ENCODE peak calls at places on chromosomes 4 and X, in eight cellular contexts. S, E, D, K, J, G, W and U are unnamed samples.

GRCh38 chr4:150126880-150127236 is 48.6 kb downstream of the DCLK2 start:
- DNase-seq in K (no peak), W (no peak), J (peak; percentile 57), D (no peak), G (peak; percentile 6), E (no peak), S (no peak), U (no peak)

GRCh38 chr4:76306882-76307669 is 543 bp downstream of the STBD1 start:
- DNase-seq in D (no peak), J (peak; percentile 57), K (peak; percentile 41), W (no peak), E (no peak), G (peak; percentile 63), S (peak; percentile 19), U (peak; percentile 8)

GRCh38 chrX:109312757-109313156 is 169.1 kb downstream of the GUCY2F start:
- DNase-seq in G (no peak), W (no peak), K (no peak), J (peak; percentile 17), E (no peak), S (no peak), D (no peak), U (no peak)

GRCh38 chr4:15677507-15677988 is 4.1 kb upstream of the FAM200B start:
- DNase-seq in E (no peak), D (no peak), J (peak; percentile 62), G (no peak), K (no peak), W (peak; percentile 28), S (no peak), U (no peak)

GRCh38 chrX:13387656-13388421 is 68.0 kb upstream of the ATXN3L start:
- DNase-seq in J (peak; percentile 60), W (no peak), D (no peak), G (peak; percentile 22), S (no peak), E (no peak), K (no peak), U (no peak)

GRCh38 chrX:69664693-69665092 is 48.8 kb downstream of the EDA start:
- DNase-seq in E (no peak), S (no peak), G (no peak), J (no peak), K (no peak), W (no peak), D (no peak), U (no peak)

GRCh38 chrX:5080812-5081211 is 1147.9 kb downstream of the NLGN4X start:
- DNase-seq in D (no peak), E (no peak), J (no peak), S (no peak), G (peak; percentile 3), W (no peak), K (no peak), U (no peak)

GRCh38 chr4:76153356-76153755 is 5.2 kb upstream of the NUP54 start:
- DNase-seq in G (no peak), E (no peak), D (no peak), K (no peak), S (no peak), W (no peak), J (no peak), U (no peak)

GRCh38 chr4:112245383-112245782 is 13.8 kb downstream of the AP1AR start:
- DNase-seq in S (no peak), E (no peak), D (no peak), J (peak; percentile 38), G (peak; percentile 20), W (no peak), K (no peak), U (no peak)

GRCh38 chrX:133726211-133726630 is 259.2 kb downstream of the GPC3 start:
- DNase-seq in W (no peak), D (peak; percentile 21), K (no peak), G (peak; percentile 41), S (no peak), E (no peak), J (peak; percentile 80), U (no peak)

GRCh38 chr4:40553995-40554394 is 75.7 kb downstream of the RBM47 start:
- DNase-seq in J (no peak), G (no peak), K (no peak), E (no peak), W (peak; percentile 50), S (no peak), D (no peak), U (no peak)

GRCh38 chrX:3052864-3053263 is 11.6 kb downstream of the ARSF start:
- DNase-seq in K (no peak), S (peak; percentile 0), D (no peak), W (no peak), E (no peak), J (no peak), G (no peak), U (peak; percentile 1)

GRCh38 chr4:80086296-80086695 is 13.3 kb upstream of the ANTXR2 start:
- DNase-seq in D (no peak), S (no peak), E (no peak), W (no peak), J (no peak), K (no peak), G (no peak), U (no peak)

GRCh38 chr4:88527787-88528186 is 4.2 kb upstream of the PYURF start:
- DNase-seq in D (no peak), E (peak; percentile 26), G (no peak), J (no peak), K (no peak), S (no peak), W (no peak), U (no peak)

GRCh38 chrX:10109695-10110094 is 47.1 kb upstream of the CLCN4 start:
- DNase-seq in S (peak; percentile 51), W (no peak), K (no peak), J (no peak), G (no peak), E (no peak), D (no peak), U (peak; percentile 2)